ENCODE peak calls at places on chromosomes 7 and 10, in ten cellular contexts. X, K, M, P, R, G, O, W, N and S are unnamed samples.

GRCh38 chr10:49116509-49117365 is 1.4 kb upstream of the VSTM4 start:
- DNase-seq in N (no peak), K (no peak), M (no peak), P (no peak), W (no peak), O (no peak), R (no peak), G (no peak), X (no peak), S (no peak)

GRCh38 chr7:142800103-142800502 is 29.3 kb downstream of the PRSS2 start:
- DNase-seq in X (no peak), G (no peak), K (no peak), P (peak), O (no peak), W (no peak), R (no peak), M (no peak), N (no peak), S (no peak)

GRCh38 chr10:22854935-22855421 is 72.9 kb upstream of the ARMC3 start:
- DNase-seq in O (no peak), M (peak), K (no peak), G (no peak), R (no peak), W (no peak), N (peak), X (peak), P (peak), S (no peak)

GRCh38 chr10:49081532-49082275 is 33.6 kb downstream of the VSTM4 start:
- DNase-seq in X (no peak), P (peak), M (peak), R (no peak), N (no peak), G (no peak), O (no peak), W (no peak), K (no peak), S (no peak)

GRCh38 chr10:43194861-43195260 is 56.6 kb downstream of the CSGALNACT2 start:
- DNase-seq in W (no peak), X (no peak), N (no peak), R (no peak), O (no peak), M (no peak), K (no peak), P (no peak), G (no peak), S (no peak)

GRCh38 chr10:90988024-90988423 is 67.1 kb upstream of the ANKRD1 start:
- DNase-seq in K (no peak), X (no peak), M (no peak), N (no peak), G (no peak), P (no peak), O (no peak), R (no peak), W (no peak), S (no peak)

GRCh38 chr10:112002191-112002590 is 181.4 kb downstream of the GPAM start:
- DNase-seq in W (no peak), N (no peak), G (no peak), M (no peak), O (no peak), X (no peak), R (no peak), P (no peak), K (no peak), S (no peak)

GRCh38 chr10:124647421-124648130 is 96.6 kb downstream of the FAM53B start:
- DNase-seq in W (peak), G (peak), P (no peak), M (peak), O (no peak), X (peak), N (peak), R (peak), K (peak), S (no peak)

GRCh38 chr7:141659501-141659900 is 42.5 kb downstream of the DENND11 start:
- DNase-seq in W (no peak), O (no peak), X (no peak), K (no peak), P (no peak), G (no peak), M (no peak), R (no peak), N (no peak), S (no peak)

GRCh38 chr7:51237727-51238126 is 78.9 kb downstream of the COBL start:
- DNase-seq in N (no peak), W (no peak), R (no peak), M (no peak), X (no peak), P (no peak), O (no peak), K (no peak), G (no peak), S (no peak)

GRCh38 chr7:141421306-141421705 is 129.9 kb upstream of the AGK start:
- DNase-seq in R (no peak), W (no peak), G (no peak), M (no peak), O (no peak), X (no peak), P (no peak), K (no peak), N (no peak), S (no peak)

GRCh38 chr7:116216956-116217570 is 6.7 kb downstream of the TES start:
- DNase-seq in X (peak), M (peak), O (no peak), W (no peak), N (no peak), G (no peak), R (peak), P (no peak), K (no peak), S (no peak)

GRCh38 chr10:11397980-11398580 is 213.4 kb downstream of the USP6NL start:
- DNase-seq in W (peak), G (no peak), O (no peak), N (no peak), P (peak), X (peak), M (peak), K (no peak), R (no peak), S (no peak)

GRCh38 chr7:70040971-70041766 is 442.9 kb downstream of the AUTS2 start:
- DNase-seq in M (peak), W (no peak), K (no peak), P (peak), O (no peak), N (no peak), X (peak), R (peak), G (no peak), S (no peak)
- TF ChIP-seq CTCF in M (no peak), W (peak), K (no peak), P (peak), O (peak), N (no peak), X (peak), R (peak), G (no peak), S (peak)

GRCh38 chr10:108112218-108112617 is 947.7 kb upstream of the SORCS1 start:
- DNase-seq in K (no peak), N (no peak), M (no peak), G (no peak), O (no peak), X (peak), R (peak), W (no peak), P (no peak), S (no peak)
- TF ChIP-seq CTCF in K (no peak), N (peak), M (no peak), G (no peak), O (no peak), X (no peak), R (peak), W (no peak), P (no peak), S (peak)

GRCh38 chr10:35025916-35026315 is 64.2 kb downstream of the CUL2 start:
- DNase-seq in G (no peak), M (peak), P (peak), N (no peak), X (peak), K (no peak), W (no peak), R (peak), O (no peak), S (no peak)

GRCh38 chr10:35027567-35027966 is 62.6 kb downstream of the CUL2 start:
- DNase-seq in R (peak), P (peak), X (peak), K (no peak), W (no peak), M (peak), N (no peak), G (no peak), O (no peak), S (no peak)
- TF ChIP-seq CTCF in R (peak), P (no peak), X (peak), K (no peak), W (peak), M (peak), N (no peak), G (peak), O (peak), S (peak)

GRCh38 chr10:131930150-131930549 is 29.3 kb downstream of the PPP2R2D start:
- DNase-seq in G (no peak), P (no peak), O (no peak), N (no peak), X (no peak), K (no peak), W (no peak), M (no peak), R (no peak), S (no peak)
- TF ChIP-seq CTCF in G (no peak), P (no peak), O (no peak), N (no peak), X (no peak), K (no peak), W (no peak), M (no peak), R (no peak), S (no peak)

GRCh38 chr7:48144291-48144768 is 26.9 kb upstream of the ABCA13 start:
- DNase-seq in P (no peak), O (no peak), G (no peak), N (no peak), W (no peak), X (no peak), M (no peak), K (no peak), R (no peak), S (no peak)

GRCh38 chr7:48140001-48140681 is 31.1 kb upstream of the ABCA13 start:
- DNase-seq in W (no peak), G (no peak), M (peak), N (no peak), P (peak), R (no peak), K (no peak), O (peak), X (peak), S (no peak)

GRCh38 chr7:48141551-48141950 is 29.7 kb upstream of the ABCA13 start:
- DNase-seq in R (no peak), P (no peak), G (no peak), K (no peak), O (no peak), M (no peak), W (no peak), X (no peak), N (no peak), S (no peak)

DNA sequence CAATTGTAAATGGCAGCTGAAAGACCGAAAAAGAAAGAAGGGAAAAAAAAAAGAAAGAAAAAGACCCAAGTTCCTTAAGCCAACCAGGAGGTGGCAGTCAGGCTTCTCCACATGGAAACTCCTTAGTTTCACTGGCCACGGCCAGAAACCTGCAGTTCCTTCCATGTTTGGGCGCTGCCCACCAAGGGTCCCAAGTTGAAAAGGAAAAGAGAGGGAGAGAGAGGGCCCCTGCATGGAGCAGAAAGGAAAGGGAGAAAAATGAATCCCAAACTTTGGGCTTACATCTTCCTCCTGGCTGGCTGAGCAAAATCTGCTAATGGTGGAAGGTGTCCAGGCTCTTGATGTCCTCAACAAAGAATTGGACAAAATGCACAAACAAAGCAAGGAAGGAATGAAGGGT is 31.8 kb upstream of the ABCA13 start:
- DNase-seq in G (no peak), M (peak), N (no peak), X (peak), P (peak), W (no peak), O (no peak), K (no peak), R (no peak), S (no peak)
- TF ChIP-seq CTCF in G (no peak), M (peak), N (no peak), X (peak), P (peak), W (no peak), O (peak), K (peak), R (peak), S (peak)